ENCODE peak calls at places on chromosomes 5 and 9, in seven cellular contexts. One of them, this sample, is unnamed.
A peak's percentile ranks its signal among the peaks of the same experiment; 100 is the strongest.

GRCh38 chr9:2012347-2012746 is 2.8 kb upstream of the SMARCA2 start:
- DNase-seq in omental fat pad: no peak
- DNase-seq in stimulated activated naive CD8-positive, alpha-beta T cell treated with anti-CD3 and anti-CD28 coated beads, Interleukin-15, Interleukin-2, amounts not matched to agents 100 U/mL and 50 U/mL, for 24 hours: no peak
- DNase-seq in KG1: no peak
- DNase-seq in Right ventricle myocardium superior: no peak
- DNase-seq in foreskin fibroblast: no peak
- DNase-seq in SK-MEL-5: no peak
- DNase-seq in this sample: no peak

GRCh38 chr9:529721-530120 is 311.8 kb upstream of the DMRT1 start:
- DNase-seq in Right ventricle myocardium superior: no peak
- DNase-seq in stimulated activated naive CD8-positive, alpha-beta T cell treated with anti-CD3 and anti-CD28 coated beads, Interleukin-15, Interleukin-2, amounts not matched to agents 100 U/mL and 50 U/mL, for 24 hours: no peak
- DNase-seq in SK-MEL-5: no peak
- DNase-seq in foreskin fibroblast: no peak
- DNase-seq in omental fat pad: no peak
- DNase-seq in KG1: no peak
- DNase-seq in this sample: no peak

GRCh38 chr9:99948896-99949295 is 42.4 kb downstream of the STX17 start:
- DNase-seq in stimulated activated naive CD8-positive, alpha-beta T cell treated with anti-CD3 and anti-CD28 coated beads, Interleukin-15, Interleukin-2, amounts not matched to agents 100 U/mL and 50 U/mL, for 24 hours: no peak
- DNase-seq in omental fat pad: no peak
- DNase-seq in SK-MEL-5: no peak
- DNase-seq in foreskin fibroblast: no peak
- DNase-seq in Right ventricle myocardium superior: no peak
- DNase-seq in KG1: no peak
- DNase-seq in this sample: no peak

GRCh38 chr9:115633099-115633498 is 515.1 kb upstream of the TNC start:
- DNase-seq in SK-MEL-5: no peak
- DNase-seq in foreskin fibroblast: peak; percentile 37
- DNase-seq in omental fat pad: no peak
- DNase-seq in KG1: no peak
- DNase-seq in Right ventricle myocardium superior: no peak
- DNase-seq in stimulated activated naive CD8-positive, alpha-beta T cell treated with anti-CD3 and anti-CD28 coated beads, Interleukin-15, Interleukin-2, amounts not matched to agents 100 U/mL and 50 U/mL, for 24 hours: no peak
- DNase-seq in this sample: no peak

GRCh38 chr5:91212336-91213092 is 170.6 kb downstream of the ARRDC3 start:
- DNase-seq in stimulated activated naive CD8-positive, alpha-beta T cell treated with anti-CD3 and anti-CD28 coated beads, Interleukin-15, Interleukin-2, amounts not matched to agents 100 U/mL and 50 U/mL, for 24 hours: no peak
- DNase-seq in KG1: no peak
- DNase-seq in Right ventricle myocardium superior: no peak
- DNase-seq in SK-MEL-5: peak; percentile 72
- DNase-seq in omental fat pad: no peak
- DNase-seq in foreskin fibroblast: peak; percentile 97
- DNase-seq in this sample: no peak

GRCh38 chr9:130328349-130328801 is 62.8 kb downstream of the HMCN2 start:
- DNase-seq in omental fat pad: no peak
- DNase-seq in KG1: no peak
- DNase-seq in Right ventricle myocardium superior: peak; percentile 72
- DNase-seq in foreskin fibroblast: peak; percentile 52
- DNase-seq in SK-MEL-5: no peak
- DNase-seq in stimulated activated naive CD8-positive, alpha-beta T cell treated with anti-CD3 and anti-CD28 coated beads, Interleukin-15, Interleukin-2, amounts not matched to agents 100 U/mL and 50 U/mL, for 24 hours: no peak
- DNase-seq in this sample: no peak

GRCh38 chr9:97293207-97293721 is 14.2 kb upstream of the CCDC180 start:
- DNase-seq in foreskin fibroblast: peak; percentile 67
- DNase-seq in KG1: no peak
- DNase-seq in omental fat pad: no peak
- DNase-seq in SK-MEL-5: peak; percentile 64
- DNase-seq in stimulated activated naive CD8-positive, alpha-beta T cell treated with anti-CD3 and anti-CD28 coated beads, Interleukin-15, Interleukin-2, amounts not matched to agents 100 U/mL and 50 U/mL, for 24 hours: no peak
- DNase-seq in Right ventricle myocardium superior: peak; percentile 78
- DNase-seq in this sample: no peak

GRCh38 chr9:125749951-125750655 is 2.9 kb downstream of the PBX3 start:
- DNase-seq in Right ventricle myocardium superior: no peak
- DNase-seq in KG1: no peak
- DNase-seq in foreskin fibroblast: no peak
- DNase-seq in stimulated activated naive CD8-positive, alpha-beta T cell treated with anti-CD3 and anti-CD28 coated beads, Interleukin-15, Interleukin-2, amounts not matched to agents 100 U/mL and 50 U/mL, for 24 hours: no peak
- DNase-seq in omental fat pad: no peak
- DNase-seq in SK-MEL-5: no peak
- DNase-seq in this sample: no peak

GRCh38 chr5:178527458-178528307 is 62.5 kb downstream of the COL23A1 start:
- DNase-seq in stimulated activated naive CD8-positive, alpha-beta T cell treated with anti-CD3 and anti-CD28 coated beads, Interleukin-15, Interleukin-2, amounts not matched to agents 100 U/mL and 50 U/mL, for 24 hours: no peak
- DNase-seq in KG1: no peak
- DNase-seq in omental fat pad: no peak
- DNase-seq in SK-MEL-5: no peak
- DNase-seq in foreskin fibroblast: no peak
- DNase-seq in Right ventricle myocardium superior: peak; percentile 84
- DNase-seq in this sample: no peak

GRCh38 chr9:10265102-10265708 is 347.6 kb downstream of the PTPRD start:
- DNase-seq in Right ventricle myocardium superior: no peak
- DNase-seq in omental fat pad: no peak
- DNase-seq in SK-MEL-5: peak; percentile 7
- DNase-seq in stimulated activated naive CD8-positive, alpha-beta T cell treated with anti-CD3 and anti-CD28 coated beads, Interleukin-15, Interleukin-2, amounts not matched to agents 100 U/mL and 50 U/mL, for 24 hours: no peak
- DNase-seq in KG1: no peak
- DNase-seq in foreskin fibroblast: peak; percentile 2
- DNase-seq in this sample: no peak

This sample was measured in ascending aorta.